ENCODE peak calls at places on chromosomes 3 and 15, in eight cellular contexts. T, B, R, I, O, L, M and S are unnamed samples.
A peak's percentile ranks its signal among the peaks of the same experiment; 100 is the strongest.

GRCh38 chr3:28743843-28744242 is 395.2 kb upstream of the AZI2 start:
- DNase-seq in T (no peak), B (no peak), R (peak; percentile 6), I (peak; percentile 2), O (no peak), L (no peak), M (peak; percentile 34), S (no peak)

GRCh38 chr3:135865085-135865484 is 100.4 kb upstream of the PPP2R3A start:
- DNase-seq in T (no peak), B (no peak), R (no peak), I (no peak), O (no peak), L (no peak), M (no peak), S (no peak)

GRCh38 chr3:112604536-112604935 is 36.4 kb downstream of the CCDC80 start:
- DNase-seq in T (no peak), B (no peak), R (no peak), I (no peak), O (no peak), L (no peak), M (no peak), S (no peak)

GRCh38 chr3:48409291-48410201 is 20.3 kb downstream of the PLXNB1 start:
- DNase-seq in T (peak; percentile 0), B (peak; percentile 18), R (no peak), I (no peak), O (no peak), L (peak; percentile 59), M (no peak), S (peak; percentile 50)

GRCh38 chr15:52183562-52184173 is 7.5 kb downstream of the GNB5 start:
- DNase-seq in T (no peak), B (no peak), R (peak; percentile 51), I (peak; percentile 64), O (no peak), L (no peak), M (no peak), S (no peak)

GRCh38 chr15:73697033-73697467 is 12.9 kb downstream of the CD276 start:
- DNase-seq in T (peak; percentile 18), B (peak; percentile 36), R (peak; percentile 90), I (no peak), O (peak; percentile 93), L (peak; percentile 90), M (peak; percentile 12), S (peak; percentile 89)

GRCh38 chr15:63256433-63256884 is 20.9 kb upstream of the APH1B start:
- DNase-seq in T (no peak), B (no peak), R (no peak), I (no peak), O (no peak), L (no peak), M (no peak), S (no peak)

GRCh38 chr3:192080336-192080735 is 619.4 kb downstream of the PYDC2 start:
- DNase-seq in T (no peak), B (no peak), R (no peak), I (no peak), O (no peak), L (no peak), M (peak; percentile 24), S (no peak)

GRCh38 chr3:115388166-115388565 is 235.1 kb upstream of the GAP43 start:
- DNase-seq in T (no peak), B (no peak), R (no peak), I (no peak), O (no peak), L (no peak), M (no peak), S (no peak)

GRCh38 chr15:80159811-80160569 is 7.2 kb downstream of the FAH start:
- DNase-seq in T (no peak), B (no peak), R (no peak), I (no peak), O (no peak), L (no peak), M (no peak), S (no peak)

GRCh38 chr15:99163271-99164062 is 58.6 kb downstream of the SYNM start:
- DNase-seq in T (no peak), B (no peak), R (peak; percentile 30), I (no peak), O (no peak), L (no peak), M (no peak), S (no peak)

GRCh38 chr3:5095879-5096278 is 26.2 kb upstream of the ARL8B start:
- DNase-seq in T (no peak), B (no peak), R (no peak), I (no peak), O (no peak), L (peak; percentile 69), M (no peak), S (peak; percentile 63)

GRCh38 chr3:119343719-119344118 is 49.5 kb downstream of the ARHGAP31 start:
- DNase-seq in T (no peak), B (no peak), R (peak; percentile 54), I (no peak), O (no peak), L (no peak), M (no peak), S (no peak)

GRCh38 chr15:23002920-23003319 is 22.8 kb upstream of the CYFIP1 start:
- DNase-seq in T (no peak), B (no peak), R (no peak), I (no peak), O (no peak), L (no peak), M (no peak), S (no peak)

GRCh38 chr3:120436523-120437050 is 14.2 kb downstream of the FSTL1 start:
- DNase-seq in T (no peak), B (no peak), R (no peak), I (no peak), O (no peak), L (no peak), M (no peak), S (no peak)

GRCh38 chr15:98758224-98758623 is 109.9 kb downstream of the IGF1R start:
- DNase-seq in T (no peak), B (no peak), R (no peak), I (no peak), O (no peak), L (no peak), M (no peak), S (no peak)

GRCh38 chr15:56102401-56102800 is 109.0 kb upstream of the NEDD4 start:
- DNase-seq in T (no peak), B (no peak), R (no peak), I (no peak), O (no peak), L (no peak), M (no peak), S (no peak)

GRCh38 chr3:152843955-152844354 is 9.0 kb downstream of the P2RY1 start:
- DNase-seq in T (no peak), B (no peak), R (no peak), I (no peak), O (no peak), L (no peak), M (no peak), S (no peak)

GRCh38 chr15:81922143-81922542 is 123.7 kb downstream of the MEX3B start:
- DNase-seq in T (no peak), B (no peak), R (no peak), I (no peak), O (no peak), L (no peak), M (no peak), S (no peak)

GRCh38 chr15:39736646-39737550 is 45.7 kb downstream of the FSIP1 start:
- DNase-seq in T (no peak), B (no peak), R (no peak), I (no peak), O (no peak), L (peak; percentile 74), M (peak; percentile 0), S (no peak)

GRCh38 chr3:190369701-190370295 is 18.2 kb upstream of the CLDN16 start:
- DNase-seq in T (no peak), B (no peak), R (no peak), I (no peak), O (no peak), L (no peak), M (no peak), S (no peak)

GRCh38 chr15:89654311-89654761 is 931 bp downstream of the KIF7 start:
- DNase-seq in T (no peak), B (no peak), R (no peak), I (no peak), O (no peak), L (no peak), M (no peak), S (peak; percentile 47)

GRCh38 chr3:126998320-126998719 is 15.4 kb downstream of the PLXNA1 start:
- DNase-seq in T (no peak), B (no peak), R (no peak), I (no peak), O (no peak), L (no peak), M (no peak), S (no peak)